ENCODE peak calls at places on chromosome 4, in eight cellular contexts. A is GM23338, V is neural progenitor cell, M is GM23248, S is fibroblast of lung, O is IMR-90, I is HCT116, R is mammary epithelial cell. H is an unnamed sample.

GRCh38 chr4:38243385-38244053 is 283.3 kb downstream of the PTTG2 start:
- DNase-seq in R (no peak), V (no peak), S (peak), A (no peak), I (no peak), M (no peak), O (peak), H (no peak)

GRCh38 chr4:73257242-73257994 is 1.2 kb downstream of the ANKRD17 start:
- DNase-seq in S (peak), A (peak), O (peak), V (peak), I (peak), M (peak), R (peak), H (peak)

GRCh38 chr4:105601406-105601805 is 49.0 kb downstream of the ARHGEF38 start:
- DNase-seq in R (no peak), I (no peak), A (no peak), S (no peak), V (no peak), M (no peak), O (no peak), H (no peak)

GRCh38 chr4:87123241-87123640 is 97.2 kb downstream of the KLHL8 start:
- DNase-seq in A (no peak), O (no peak), M (no peak), S (no peak), V (no peak), I (no peak), R (no peak), H (no peak)

GRCh38 chr4:133921280-133922195 is 280.1 kb downstream of the PABPC4L start:
- DNase-seq in M (peak), R (no peak), I (no peak), V (peak), S (peak), A (no peak), O (peak), H (no peak)

GRCh38 chr4:93897559-93897958 is 69.0 kb downstream of the ATOH1 start:
- DNase-seq in A (peak), V (no peak), I (peak), S (no peak), O (no peak), R (peak), M (peak), H (peak)

GRCh38 chr4:929970-930625 is 2.0 kb downstream of the GAK start:
- DNase-seq in R (no peak), V (no peak), O (peak), A (no peak), S (no peak), M (peak), I (no peak), H (peak)

GRCh38 chr4:67881226-67881625 is 2.6 kb downstream of the TMPRSS11D start:
- DNase-seq in O (no peak), I (no peak), V (no peak), M (no peak), S (no peak), A (no peak), R (no peak), H (no peak)

GRCh38 chr4:17315459-17315858 is 196.4 kb downstream of the QDPR start:
- DNase-seq in R (no peak), O (no peak), M (no peak), A (no peak), S (no peak), I (no peak), V (no peak), H (no peak)

GRCh38 chr4:39104255-39104654 is 42.2 kb downstream of the KLHL5 start:
- DNase-seq in I (no peak), R (no peak), V (no peak), O (peak), A (no peak), S (no peak), M (no peak), H (no peak)

GRCh38 chr4:171049380-171049779 is 763.8 kb upstream of the GALNTL6 start:
- DNase-seq in R (no peak), A (no peak), V (no peak), M (no peak), S (no peak), I (no peak), O (no peak), H (peak)

GRCh38 chr4:140756292-140757219 is at the start of gene TBC1D9:
- DNase-seq in S (peak), A (peak), V (peak), M (peak), O (peak), R (peak), I (peak), H (peak)

DNA sequence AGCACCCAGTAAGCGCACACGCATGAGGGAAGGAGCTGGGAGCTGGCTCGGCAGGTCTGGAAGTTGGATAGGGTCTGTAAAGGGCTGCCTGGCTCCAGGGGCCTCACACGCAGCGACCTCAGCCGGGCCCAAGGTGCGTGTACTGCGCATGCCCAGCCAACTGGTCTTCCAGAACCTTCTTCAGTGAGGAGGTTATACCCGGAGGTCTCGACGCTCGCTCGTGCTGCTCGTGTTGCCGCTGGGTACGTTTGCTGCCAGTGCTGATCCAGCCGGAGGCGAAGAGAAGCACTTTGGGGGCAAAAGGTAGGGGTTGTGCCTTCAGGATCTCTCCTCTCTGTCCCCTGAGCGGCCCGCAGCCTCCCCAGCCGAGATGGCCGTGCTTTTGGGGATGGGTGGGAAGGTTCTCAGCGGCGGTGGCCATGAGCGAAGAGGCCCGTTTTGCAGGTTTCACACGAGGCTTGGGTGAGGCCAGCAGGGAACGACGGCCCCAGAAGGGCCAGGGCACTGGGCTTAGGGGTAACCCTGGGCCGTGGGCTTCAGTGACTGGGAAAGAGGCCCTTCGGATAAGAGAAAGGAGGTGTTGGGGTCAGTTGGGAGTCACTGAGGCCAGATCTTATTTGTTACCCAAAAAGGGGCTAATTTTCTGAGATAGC is 3.8 kb upstream of the CXCL9 start:
- DNase-seq in V (no peak), I (no peak), R (no peak), O (no peak), M (no peak), S (no peak), A (no peak), H (no peak)
- H3K27ac ChIP-seq in V (no peak), I (no peak), R (peak), O (peak), M (peak), S (peak), A (peak), H (no peak)

GRCh38 chr4:16262188-16262587 is 35.9 kb upstream of the TAPT1 start:
- DNase-seq in A (no peak), I (no peak), O (no peak), S (no peak), M (no peak), V (no peak), R (no peak), H (peak)
- H2AFZ ChIP-seq in A (no peak), I (no peak), O (no peak), S (no peak), M (no peak), V (no peak), R (no peak), H (no peak)

DNA sequence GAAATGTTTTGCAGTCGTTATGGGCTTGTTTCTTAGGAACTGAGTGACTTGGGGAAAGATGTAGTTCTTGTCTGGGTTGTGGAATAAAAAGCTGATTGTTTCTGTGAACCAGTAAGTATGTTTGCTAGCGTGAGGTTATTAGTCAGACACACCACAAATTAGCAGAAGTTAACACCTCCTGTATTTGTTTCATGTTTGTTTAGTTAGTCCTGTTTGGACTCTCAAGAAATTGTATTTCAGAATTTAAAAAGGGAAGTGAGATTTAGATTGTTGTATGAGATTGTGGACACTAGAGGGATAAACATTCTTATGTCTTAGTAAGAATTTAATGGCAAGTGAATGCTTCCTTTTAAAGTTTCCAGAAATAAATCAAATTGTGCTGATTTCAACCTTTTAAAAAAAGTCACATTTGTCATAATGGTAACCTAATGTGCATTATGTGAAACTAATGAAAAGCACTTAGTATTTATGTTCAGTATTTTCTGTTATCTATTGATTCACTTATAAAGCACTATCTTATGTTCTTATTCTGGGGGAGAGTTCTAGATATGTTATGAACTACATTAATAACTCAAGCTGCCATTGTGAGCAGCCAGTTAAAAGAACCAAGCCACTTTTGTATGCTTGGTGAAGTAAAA is 25.6 kb downstream of the ATP10D start:
- DNase-seq in I (no peak), O (peak), A (no peak), R (no peak), V (no peak), M (peak), S (peak), H (no peak)
- H3K27ac ChIP-seq in I (no peak), O (no peak), A (no peak), R (peak), V (no peak), M (peak), S (no peak), H (no peak)

DNA sequence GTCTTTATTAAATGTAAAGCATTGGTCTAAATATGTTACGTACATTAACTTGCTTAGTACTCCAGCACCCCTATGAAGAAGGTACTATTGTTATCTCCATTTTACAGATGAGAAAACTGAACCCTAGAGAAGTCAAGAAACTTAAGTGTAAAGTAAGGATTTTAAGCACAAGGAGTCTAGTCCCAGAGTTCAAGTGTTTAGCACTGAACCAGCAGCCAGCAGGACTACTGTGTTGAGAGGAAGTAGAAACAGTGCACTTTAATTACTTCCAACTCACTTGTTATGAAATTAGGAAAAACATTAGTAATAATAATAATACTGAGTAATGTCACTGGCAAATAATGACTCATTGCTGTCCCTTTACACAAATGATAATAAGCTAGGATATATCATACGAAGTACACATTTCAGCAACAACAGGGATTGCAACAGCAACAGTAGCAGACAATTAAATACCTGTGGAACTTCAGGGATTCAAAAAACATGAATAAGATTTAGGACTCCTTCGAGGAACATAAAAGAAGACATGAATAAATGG is 548.1 kb upstream of the HS3ST1 start:
- DNase-seq in R (no peak), V (no peak), O (no peak), I (no peak), S (no peak), M (no peak), A (no peak), H (no peak)
- H2AFZ ChIP-seq in R (no peak), V (no peak), O (no peak), I (no peak), S (no peak), M (no peak), A (no peak), H (no peak)

DNA sequence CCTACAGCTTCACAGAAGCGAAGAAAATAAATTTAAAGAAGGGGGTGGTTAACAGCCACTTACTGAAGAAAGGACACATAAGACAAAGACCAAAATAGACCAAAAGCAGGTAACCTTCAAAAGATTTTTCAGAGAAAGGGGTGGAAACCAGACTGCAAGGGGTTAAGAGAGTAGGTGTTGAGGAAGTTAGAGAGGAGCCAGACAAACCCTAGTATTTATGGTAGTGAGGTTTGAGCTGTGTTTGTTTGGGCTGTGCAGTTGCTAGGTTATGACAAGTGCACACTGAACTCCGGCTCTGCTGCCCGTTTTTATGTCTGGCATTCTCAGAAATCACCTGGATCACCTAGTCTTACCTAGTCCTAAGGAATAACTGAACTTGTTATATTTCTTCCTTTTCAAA is 22.8 kb upstream of the G3BP2 start:
- DNase-seq in A (no peak), S (no peak), R (no peak), I (no peak), O (no peak), M (no peak), V (no peak), H (no peak)
- H3K27ac ChIP-seq in A (no peak), S (no peak), R (no peak), I (no peak), O (no peak), M (no peak), V (no peak), H (no peak)

DNA sequence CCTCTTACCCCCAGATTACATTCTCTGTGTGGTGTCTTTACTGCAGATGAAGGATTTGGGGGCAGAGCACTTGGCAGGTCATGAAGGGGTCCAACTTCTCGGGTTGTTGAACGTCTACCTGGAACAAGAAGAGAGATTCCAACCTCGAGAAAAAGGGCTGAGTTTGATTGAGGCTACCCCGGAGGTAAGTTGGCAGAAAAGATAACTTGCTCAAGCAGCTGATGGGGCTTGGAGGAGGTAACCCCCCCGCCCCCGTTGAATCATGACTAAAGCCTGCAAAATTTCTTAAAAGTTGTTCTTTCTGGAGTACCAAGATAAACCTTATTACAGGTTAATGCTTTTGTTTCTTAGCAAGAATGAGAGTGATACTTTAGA is 1.5 kb downstream of the CCNG2 start:
- DNase-seq in M (peak), I (no peak), V (no peak), A (no peak), R (no peak), O (no peak), S (peak), H (no peak)
- H2AFZ ChIP-seq in M (peak), I (peak), V (no peak), A (no peak), R (peak), O (peak), S (peak), H (no peak)

DNA sequence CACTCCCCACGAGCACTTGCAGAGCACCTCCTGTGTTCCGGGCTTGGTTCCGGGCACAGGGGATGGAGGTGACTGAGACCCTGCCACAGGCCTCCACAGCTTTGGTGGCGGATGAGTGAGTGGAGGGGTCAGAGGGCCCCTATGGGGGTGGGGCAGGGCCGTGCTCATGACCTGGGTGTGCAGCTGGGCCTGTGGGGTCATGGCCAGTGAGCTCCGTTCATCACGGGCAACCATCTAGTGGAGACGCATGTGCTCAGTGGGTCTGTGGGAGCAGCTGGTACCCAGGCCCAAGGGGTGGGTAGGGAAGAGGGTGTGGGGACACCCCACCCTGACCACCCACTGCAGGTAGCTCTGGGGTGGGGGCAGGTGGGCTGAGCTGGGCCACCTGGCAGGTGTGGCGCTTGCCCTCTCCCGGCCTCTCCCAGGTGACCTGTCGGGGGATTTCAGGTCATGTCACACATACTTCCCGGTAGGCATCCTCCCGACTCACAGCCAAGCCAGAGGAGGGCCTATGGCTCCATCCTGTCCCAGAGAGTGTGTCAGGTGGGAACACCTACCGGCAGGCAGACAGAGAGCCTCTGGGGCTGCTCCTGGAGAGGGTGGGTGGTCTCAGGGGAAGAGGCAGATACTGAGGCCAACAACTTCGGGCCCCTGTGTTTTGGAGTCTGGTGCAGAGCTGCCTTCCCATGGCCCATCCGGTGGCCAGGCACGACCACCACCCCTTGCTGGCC is 3.6 kb downstream of the PSAPL1 start:
- DNase-seq in I (no peak), O (no peak), R (no peak), A (no peak), V (no peak), S (no peak), M (no peak), H (no peak)
- H3K27ac ChIP-seq in I (no peak), O (no peak), R (no peak), A (no peak), V (no peak), S (no peak), M (no peak), H (no peak)

DNA sequence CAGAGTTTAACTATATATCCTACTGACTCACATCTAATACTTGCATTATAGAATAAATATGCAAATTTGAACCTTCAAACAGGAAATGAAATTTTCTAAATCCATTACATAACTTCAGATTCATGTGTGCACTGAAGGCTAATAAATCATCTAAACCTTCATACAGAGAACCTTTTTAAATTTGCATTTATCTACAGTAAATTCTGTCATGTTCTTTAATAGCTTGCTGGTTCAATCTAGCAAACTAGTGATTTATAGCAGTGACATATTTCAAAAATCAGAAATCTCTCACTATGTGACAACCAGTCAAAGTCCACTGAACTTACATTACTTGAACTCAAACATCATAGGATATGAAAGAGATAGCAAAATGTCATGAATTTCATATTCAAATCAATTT is 65.1 kb downstream of the LRBA start:
- DNase-seq in S (no peak), R (no peak), I (no peak), V (no peak), M (no peak), A (no peak), O (no peak), H (no peak)
- H2AFZ ChIP-seq in S (no peak), R (no peak), I (no peak), V (no peak), M (no peak), A (no peak), O (no peak), H (no peak)

DNA sequence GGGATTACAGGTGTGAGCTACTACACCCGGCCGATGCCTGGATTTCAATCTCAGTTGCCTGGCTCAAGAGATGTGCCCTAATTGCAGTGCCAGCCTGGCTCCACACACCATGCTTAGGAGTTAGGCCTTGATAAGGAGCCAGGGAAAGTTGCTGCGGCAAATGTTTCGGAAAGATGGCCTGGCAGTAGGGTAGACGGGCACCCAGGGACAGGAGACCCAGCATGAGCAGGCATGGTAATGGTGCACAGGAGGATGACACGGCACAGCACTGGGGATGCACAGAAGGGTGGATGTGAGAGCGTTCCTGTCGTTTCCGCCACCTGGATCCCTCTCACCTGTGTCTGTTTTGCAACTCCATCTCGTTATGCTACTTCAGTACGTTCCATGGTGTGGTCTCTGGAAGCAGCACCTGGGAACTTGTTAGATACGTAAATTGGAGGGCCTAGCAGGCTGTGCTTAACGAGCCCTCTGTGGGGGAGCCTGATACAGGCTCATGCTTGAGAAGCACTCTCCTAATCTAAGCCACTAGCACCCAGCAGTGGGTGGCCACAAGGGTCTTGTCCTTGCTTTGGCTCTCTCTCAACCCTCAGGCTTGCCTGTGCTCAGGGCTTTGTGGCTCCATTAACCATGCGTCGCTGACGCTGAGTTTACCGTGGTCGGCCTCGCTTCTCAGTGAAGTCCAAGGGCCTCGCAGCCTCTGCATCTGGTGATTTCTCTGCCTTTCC is 20.3 kb downstream of the RNF4 start:
- DNase-seq in I (no peak), O (no peak), R (no peak), M (no peak), V (no peak), S (no peak), A (peak), H (no peak)
- H3K27ac ChIP-seq in I (no peak), O (no peak), R (peak), M (peak), V (no peak), S (no peak), A (peak), H (no peak)

H was measured in OCI-LY7.